ENCODE peak calls at places on chromosome 5, in five cellular contexts. O, Z, D, K and Y are unnamed samples.

GRCh38 chr5:56668996-56669395 is 146.4 kb upstream of the MAP3K1 start:
- DNase-seq in K (no peak), O (no peak), Z (no peak), D (peak; percentile 27), Y (no peak)

GRCh38 chr5:40652441-40653220 is 27.1 kb upstream of the PTGER4 start:
- DNase-seq in Z (no peak), O (peak; percentile 35), K (no peak), D (no peak), Y (no peak)

GRCh38 chr5:71601222-71602026 is 14.3 kb downstream of the MCCC2 start:
- DNase-seq in D (peak; percentile 64), K (peak; percentile 95), Z (peak; percentile 83), O (peak; percentile 87), Y (no peak)

GRCh38 chr5:68730220-68731010 is 363.4 kb upstream of the SLC30A5 start:
- DNase-seq in O (no peak), D (no peak), K (peak; percentile 16), Z (peak; percentile 75), Y (no peak)

GRCh38 chr5:2658421-2658820 is 93.1 kb downstream of the IRX2 start:
- DNase-seq in D (no peak), O (no peak), Z (no peak), K (no peak), Y (no peak)

GRCh38 chr5:140821375-140822280 is at the start of gene PCDHA5:
- DNase-seq in O (peak; percentile 20), D (peak; percentile 52), K (no peak), Z (no peak), Y (no peak)

GRCh38 chr5:159785639-159786038 is 130.6 kb upstream of the ADRA1B start:
- DNase-seq in Z (no peak), O (no peak), K (no peak), D (no peak), Y (no peak)

GRCh38 chr5:44809215-44809955 is 638 bp downstream of the MRPS30 start:
- DNase-seq in O (peak; percentile 57), K (no peak), Z (peak; percentile 60), D (peak; percentile 71), Y (no peak)

GRCh38 chr5:101036778-101037177 is 133.7 kb upstream of the ST8SIA4 start:
- DNase-seq in K (no peak), O (no peak), Z (no peak), D (no peak), Y (no peak)

GRCh38 chr5:38201158-38201557 is 57.2 kb upstream of the EGFLAM start:
- DNase-seq in D (no peak), Z (no peak), K (no peak), O (no peak), Y (no peak)

GRCh38 chr5:153267506-153267905 is 223.0 kb upstream of the GRIA1 start:
- DNase-seq in K (no peak), D (no peak), O (no peak), Z (no peak), Y (no peak)

GRCh38 chr5:176881021-176881749 is 18.0 kb downstream of the HK3 start:
- DNase-seq in Z (no peak), O (no peak), K (no peak), D (no peak), Y (no peak)

GRCh38 chr5:44932922-44933585 is 124.3 kb downstream of the MRPS30 start:
- DNase-seq in O (no peak), D (no peak), Z (no peak), K (no peak), Y (peak; percentile 9)

GRCh38 chr5:88484367-88484766 is 215.7 kb upstream of the TMEM161B start:
- DNase-seq in D (no peak), Z (no peak), O (no peak), K (no peak), Y (no peak)

GRCh38 chr5:17996002-17996401 is 361.7 kb downstream of the TAF11L14 start:
- DNase-seq in K (no peak), Z (no peak), O (no peak), D (no peak), Y (no peak)

GRCh38 chr5:142801495-142801871 is 31.3 kb downstream of the ARHGAP26 start:
- DNase-seq in D (no peak), O (no peak), Z (no peak), K (no peak), Y (no peak)

GRCh38 chr5:103224118-103224893 is 34.3 kb upstream of the MACIR start:
- DNase-seq in K (no peak), Z (peak; percentile 60), O (peak; percentile 40), D (peak; percentile 66), Y (peak; percentile 22)

GRCh38 chr5:179805529-179806249 is 977 bp downstream of the MGAT4B start:
- DNase-seq in Z (peak; percentile 85), D (peak; percentile 67), O (peak; percentile 51), K (no peak), Y (peak; percentile 65)

GRCh38 chr5:175718401-175719108 is 60.7 kb downstream of the HRH2 start:
- DNase-seq in K (no peak), Z (no peak), D (peak; percentile 27), O (peak; percentile 56), Y (no peak)

GRCh38 chr5:16507716-16508115 is 42.1 kb upstream of the ZNF622 start:
- DNase-seq in Z (peak; percentile 47), O (no peak), D (no peak), K (no peak), Y (no peak)

GRCh38 chr5:72402381-72402890 is 82.3 kb downstream of the PTCD2 start:
- DNase-seq in D (no peak), O (no peak), K (no peak), Z (peak; percentile 35), Y (no peak)

GRCh38 chr5:78103226-78103722 is 191.2 kb downstream of the AP3B1 start:
- DNase-seq in D (no peak), Z (no peak), K (no peak), O (no peak), Y (no peak)

GRCh38 chr5:102411-103043 is 10.6 kb downstream of the PLEKHG4B start:
- DNase-seq in K (no peak), Z (no peak), O (no peak), D (no peak), Y (no peak)